ENCODE peak calls at places on chromosome 11, in ten cellular contexts. One of them, this sample, is unnamed.

GRCh38 chr11:10942621-10943020 is 84.8 kb upstream of the ZBED5 start:
- DNase-seq in fibroblast of lung: no peak
- DNase-seq in prostate gland: no peak
- DNase-seq in lower leg skin: no peak
- DNase-seq in sigmoid colon: no peak
- DNase-seq in fibroblast of pulmonary artery: no peak
- DNase-seq in HL-60: no peak
- DNase-seq in body of pancreas: no peak
- DNase-seq in cardiac muscle cell: no peak
- DNase-seq in right lobe of liver: no peak
- DNase-seq in this sample: no peak

GRCh38 chr11:130640526-130640925 is 192.1 kb downstream of the ADAMTS15 start:
- DNase-seq in lower leg skin: no peak
- DNase-seq in fibroblast of lung: no peak
- DNase-seq in sigmoid colon: no peak
- DNase-seq in body of pancreas: no peak
- DNase-seq in right lobe of liver: no peak
- DNase-seq in prostate gland: no peak
- DNase-seq in cardiac muscle cell: no peak
- DNase-seq in HL-60: no peak
- DNase-seq in fibroblast of pulmonary artery: no peak
- DNase-seq in this sample: no peak

GRCh38 chr11:34564807-34565241 is 51.2 kb upstream of the ELF5 start:
- DNase-seq in HL-60: no peak
- DNase-seq in fibroblast of lung: no peak
- DNase-seq in right lobe of liver: no peak
- DNase-seq in sigmoid colon: no peak
- DNase-seq in body of pancreas: no peak
- DNase-seq in prostate gland: peak
- DNase-seq in cardiac muscle cell: no peak
- DNase-seq in fibroblast of pulmonary artery: no peak
- DNase-seq in lower leg skin: no peak
- DNase-seq in this sample: no peak

GRCh38 chr11:1970956-1971355 is 23.8 kb downstream of the MRPL23 start:
- DNase-seq in prostate gland: no peak
- DNase-seq in sigmoid colon: peak
- DNase-seq in body of pancreas: peak
- DNase-seq in fibroblast of lung: no peak
- DNase-seq in cardiac muscle cell: no peak
- DNase-seq in HL-60: no peak
- DNase-seq in fibroblast of pulmonary artery: no peak
- DNase-seq in right lobe of liver: no peak
- DNase-seq in lower leg skin: no peak
- DNase-seq in this sample: no peak

GRCh38 chr11:57386178-57386945 is 4.1 kb downstream of the PRG2 start:
- DNase-seq in sigmoid colon: no peak
- DNase-seq in cardiac muscle cell: no peak
- DNase-seq in HL-60: peak
- DNase-seq in right lobe of liver: no peak
- DNase-seq in fibroblast of pulmonary artery: no peak
- DNase-seq in fibroblast of lung: no peak
- DNase-seq in body of pancreas: no peak
- DNase-seq in lower leg skin: no peak
- DNase-seq in prostate gland: no peak
- DNase-seq in this sample: no peak

GRCh38 chr11:76863196-76863777 is 2.6 kb downstream of the ACER3 start:
- DNase-seq in sigmoid colon: no peak
- DNase-seq in prostate gland: no peak
- DNase-seq in body of pancreas: no peak
- DNase-seq in fibroblast of pulmonary artery: no peak
- DNase-seq in cardiac muscle cell: no peak
- DNase-seq in fibroblast of lung: no peak
- DNase-seq in lower leg skin: peak
- DNase-seq in right lobe of liver: no peak
- DNase-seq in HL-60: peak
- DNase-seq in this sample: no peak

GRCh38 chr11:69834251-69834650 is 15.0 kb upstream of the FGF3 start:
- DNase-seq in HL-60: no peak
- DNase-seq in lower leg skin: no peak
- DNase-seq in body of pancreas: no peak
- DNase-seq in sigmoid colon: no peak
- DNase-seq in fibroblast of pulmonary artery: no peak
- DNase-seq in prostate gland: no peak
- DNase-seq in right lobe of liver: no peak
- DNase-seq in fibroblast of lung: no peak
- DNase-seq in cardiac muscle cell: no peak
- DNase-seq in this sample: no peak

GRCh38 chr11:67440229-67441081 is 2.8 kb downstream of the CORO1B start:
- DNase-seq in sigmoid colon: no peak
- DNase-seq in right lobe of liver: peak
- DNase-seq in lower leg skin: no peak
- DNase-seq in fibroblast of lung: no peak
- DNase-seq in prostate gland: no peak
- DNase-seq in body of pancreas: no peak
- DNase-seq in HL-60: no peak
- DNase-seq in cardiac muscle cell: no peak
- DNase-seq in fibroblast of pulmonary artery: no peak
- DNase-seq in this sample: no peak

GRCh38 chr11:63512816-63513215 is 6.9 kb downstream of the LGALS12 start:
- DNase-seq in cardiac muscle cell: no peak
- DNase-seq in fibroblast of pulmonary artery: no peak
- DNase-seq in fibroblast of lung: no peak
- DNase-seq in body of pancreas: no peak
- DNase-seq in prostate gland: no peak
- DNase-seq in HL-60: no peak
- DNase-seq in sigmoid colon: no peak
- DNase-seq in right lobe of liver: no peak
- DNase-seq in lower leg skin: no peak
- DNase-seq in this sample: no peak

GRCh38 chr11:82398300-82398815 is 335.3 kb downstream of the FAM181B start:
- DNase-seq in fibroblast of lung: no peak
- DNase-seq in right lobe of liver: no peak
- DNase-seq in sigmoid colon: peak
- DNase-seq in fibroblast of pulmonary artery: no peak
- DNase-seq in prostate gland: no peak
- DNase-seq in lower leg skin: peak
- DNase-seq in cardiac muscle cell: no peak
- DNase-seq in body of pancreas: no peak
- DNase-seq in HL-60: no peak
- DNase-seq in this sample: no peak

GRCh38 chr11:104653011-104653806 is 245.1 kb downstream of the CASP12 start:
- DNase-seq in sigmoid colon: no peak
- DNase-seq in fibroblast of pulmonary artery: peak
- DNase-seq in fibroblast of lung: peak
- DNase-seq in lower leg skin: no peak
- DNase-seq in cardiac muscle cell: no peak
- DNase-seq in body of pancreas: no peak
- DNase-seq in right lobe of liver: no peak
- DNase-seq in HL-60: peak
- DNase-seq in prostate gland: no peak
- DNase-seq in this sample: peak

GRCh38 chr11:13260963-13261599 is 16.5 kb upstream of the BMAL1 start:
- DNase-seq in sigmoid colon: no peak
- DNase-seq in HL-60: no peak
- DNase-seq in lower leg skin: no peak
- DNase-seq in cardiac muscle cell: no peak
- DNase-seq in prostate gland: no peak
- DNase-seq in body of pancreas: no peak
- DNase-seq in fibroblast of lung: peak
- DNase-seq in right lobe of liver: no peak
- DNase-seq in fibroblast of pulmonary artery: peak
- DNase-seq in this sample: peak

GRCh38 chr11:612201-612960 is 3.4 kb downstream of the IRF7 start:
- DNase-seq in right lobe of liver: peak
- DNase-seq in prostate gland: no peak
- DNase-seq in fibroblast of pulmonary artery: peak
- DNase-seq in body of pancreas: no peak
- DNase-seq in sigmoid colon: no peak
- DNase-seq in lower leg skin: no peak
- DNase-seq in cardiac muscle cell: no peak
- DNase-seq in HL-60: peak
- DNase-seq in fibroblast of lung: peak
- DNase-seq in this sample: peak

GRCh38 chr11:14972581-14973490 is 685 bp upstream of the CALCA start:
- DNase-seq in cardiac muscle cell: no peak
- DNase-seq in right lobe of liver: no peak
- DNase-seq in fibroblast of pulmonary artery: no peak
- DNase-seq in HL-60: no peak
- DNase-seq in prostate gland: no peak
- DNase-seq in sigmoid colon: no peak
- DNase-seq in fibroblast of lung: no peak
- DNase-seq in lower leg skin: no peak
- DNase-seq in body of pancreas: no peak
- DNase-seq in this sample: no peak

GRCh38 chr11:115607621-115608191 is 103.5 kb upstream of the CADM1 start:
- DNase-seq in HL-60: no peak
- DNase-seq in fibroblast of pulmonary artery: no peak
- DNase-seq in body of pancreas: no peak
- DNase-seq in sigmoid colon: no peak
- DNase-seq in prostate gland: no peak
- DNase-seq in lower leg skin: no peak
- DNase-seq in cardiac muscle cell: peak
- DNase-seq in right lobe of liver: no peak
- DNase-seq in fibroblast of lung: no peak
- DNase-seq in this sample: peak

DNA sequence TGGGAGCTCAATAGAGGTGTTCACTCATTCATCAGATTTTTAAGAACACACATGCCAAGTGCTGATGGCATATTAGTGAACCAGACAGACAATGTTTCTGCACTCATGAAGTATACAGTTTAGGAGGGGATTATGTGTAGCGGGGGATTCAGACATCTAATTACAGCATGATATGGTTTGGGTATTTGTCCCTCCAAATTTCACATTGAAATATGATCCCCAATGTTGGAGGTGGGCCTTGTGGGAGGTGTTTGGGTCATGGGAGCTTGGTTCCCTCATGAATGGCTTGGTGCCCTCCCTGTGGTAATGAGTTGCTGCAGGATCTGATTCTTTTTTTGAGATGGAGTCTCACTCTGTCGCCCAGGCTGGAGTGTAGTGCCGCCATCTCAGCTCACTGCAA is 8.9 kb upstream of the RAB3IL1 start:
- DNase-seq in sigmoid colon: no peak
- DNase-seq in prostate gland: no peak
- DNase-seq in right lobe of liver: no peak
- DNase-seq in lower leg skin: peak
- DNase-seq in fibroblast of pulmonary artery: no peak
- DNase-seq in body of pancreas: no peak
- DNase-seq in HL-60: no peak
- DNase-seq in fibroblast of lung: no peak
- DNase-seq in cardiac muscle cell: no peak
- DNase-seq in this sample: no peak
- H3K4me3 ChIP-seq in sigmoid colon: no peak
- H3K4me3 ChIP-seq in prostate gland: no peak
- H3K4me3 ChIP-seq in right lobe of liver: no peak
- H3K4me3 ChIP-seq in lower leg skin: no peak
- H3K4me3 ChIP-seq in fibroblast of pulmonary artery: no peak
- H3K4me3 ChIP-seq in body of pancreas: no peak
- H3K4me3 ChIP-seq in HL-60: no peak
- H3K4me3 ChIP-seq in fibroblast of lung: no peak
- H3K4me3 ChIP-seq in cardiac muscle cell: no peak
- H3K4me3 ChIP-seq in this sample: no peak

DNA sequence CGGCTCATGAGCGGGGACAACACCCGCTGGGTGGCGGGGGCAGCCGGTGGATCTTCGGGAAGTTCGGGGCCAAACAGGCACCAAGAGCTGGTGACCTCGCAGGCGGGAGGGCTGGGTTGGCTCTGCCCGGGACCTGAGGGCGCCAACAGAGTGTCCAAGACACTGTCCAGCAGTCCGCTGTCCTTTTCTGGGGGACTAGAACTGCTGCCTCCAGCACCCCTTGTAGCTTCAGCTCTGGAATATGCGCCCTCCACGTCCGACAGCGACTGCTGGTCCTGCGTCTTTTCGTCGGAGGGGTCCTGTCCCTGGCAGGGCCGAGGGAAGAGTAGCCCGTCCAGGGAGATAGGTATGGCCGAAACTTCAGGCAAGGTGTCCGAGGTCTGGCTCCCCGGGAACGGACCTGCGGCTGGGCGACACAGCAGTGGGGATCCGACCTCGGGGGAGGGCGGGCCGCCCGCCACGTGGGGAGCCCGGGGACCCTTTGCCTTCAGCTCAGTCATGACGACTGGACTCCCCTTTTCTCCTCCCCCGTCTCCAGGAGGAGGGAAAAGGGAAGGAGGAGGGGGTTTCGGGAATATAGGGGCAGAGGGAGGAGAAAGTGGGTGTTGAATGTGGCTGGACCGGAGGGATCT is 926 bp downstream of the PGR start:
- DNase-seq in sigmoid colon: peak
- DNase-seq in prostate gland: no peak
- DNase-seq in cardiac muscle cell: peak
- DNase-seq in fibroblast of lung: no peak
- DNase-seq in HL-60: no peak
- DNase-seq in right lobe of liver: no peak
- DNase-seq in lower leg skin: peak
- DNase-seq in body of pancreas: no peak
- DNase-seq in fibroblast of pulmonary artery: no peak
- DNase-seq in this sample: no peak
- TF ChIP-seq CTCF in sigmoid colon: no peak
- TF ChIP-seq CTCF in prostate gland: no peak
- TF ChIP-seq CTCF in cardiac muscle cell: no peak
- TF ChIP-seq CTCF in fibroblast of lung: no peak
- TF ChIP-seq CTCF in HL-60: no peak
- TF ChIP-seq CTCF in right lobe of liver: no peak
- TF ChIP-seq CTCF in lower leg skin: no peak
- TF ChIP-seq CTCF in body of pancreas: no peak
- TF ChIP-seq CTCF in fibroblast of pulmonary artery: no peak
- TF ChIP-seq CTCF in this sample: no peak

GRCh38 chr11:123742778-123743177 is 1.3 kb upstream of the ZNF202 start:
- DNase-seq in right lobe of liver: no peak
- DNase-seq in fibroblast of pulmonary artery: no peak
- DNase-seq in cardiac muscle cell: no peak
- DNase-seq in body of pancreas: no peak
- DNase-seq in fibroblast of lung: no peak
- DNase-seq in sigmoid colon: no peak
- DNase-seq in prostate gland: no peak
- DNase-seq in HL-60: no peak
- DNase-seq in lower leg skin: no peak
- DNase-seq in this sample: no peak
- H3K4me3 ChIP-seq in right lobe of liver: no peak
- H3K4me3 ChIP-seq in fibroblast of pulmonary artery: no peak
- H3K4me3 ChIP-seq in cardiac muscle cell: peak
- H3K4me3 ChIP-seq in body of pancreas: no peak
- H3K4me3 ChIP-seq in fibroblast of lung: no peak
- H3K4me3 ChIP-seq in sigmoid colon: no peak
- H3K4me3 ChIP-seq in prostate gland: no peak
- H3K4me3 ChIP-seq in HL-60: no peak
- H3K4me3 ChIP-seq in lower leg skin: no peak
- H3K4me3 ChIP-seq in this sample: no peak

DNA sequence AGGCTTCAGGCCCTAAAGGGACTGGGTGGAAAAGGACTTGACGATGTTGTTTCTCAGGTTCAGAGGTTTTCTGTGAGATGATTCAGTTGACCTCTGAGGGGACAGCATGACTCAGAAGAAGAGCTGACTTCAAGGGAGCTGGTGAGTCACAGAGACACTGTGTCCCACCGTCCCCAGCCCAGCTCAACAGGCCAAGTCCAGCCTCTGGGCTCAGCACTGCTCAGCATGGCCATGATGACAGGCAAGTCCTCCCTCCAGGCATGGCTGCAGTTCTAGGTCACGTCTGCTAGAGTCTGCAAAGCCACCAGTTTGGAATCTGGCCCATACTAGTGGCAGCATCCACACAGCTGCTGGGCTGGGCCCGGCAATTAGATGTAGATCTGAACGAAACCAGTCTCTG is 12.9 kb downstream of the TRIM29 start:
- DNase-seq in HL-60: no peak
- DNase-seq in fibroblast of lung: peak
- DNase-seq in sigmoid colon: no peak
- DNase-seq in lower leg skin: peak
- DNase-seq in right lobe of liver: no peak
- DNase-seq in body of pancreas: no peak
- DNase-seq in cardiac muscle cell: no peak
- DNase-seq in fibroblast of pulmonary artery: no peak
- DNase-seq in prostate gland: no peak
- DNase-seq in this sample: peak
- TF ChIP-seq CTCF in HL-60: no peak
- TF ChIP-seq CTCF in fibroblast of lung: no peak
- TF ChIP-seq CTCF in sigmoid colon: no peak
- TF ChIP-seq CTCF in lower leg skin: no peak
- TF ChIP-seq CTCF in right lobe of liver: no peak
- TF ChIP-seq CTCF in body of pancreas: no peak
- TF ChIP-seq CTCF in cardiac muscle cell: no peak
- TF ChIP-seq CTCF in fibroblast of pulmonary artery: no peak
- TF ChIP-seq CTCF in prostate gland: no peak
- TF ChIP-seq CTCF in this sample: no peak

This sample was measured in AG10803.